ENCODE peak calls at places on chromosomes 16 and 17, in seven cellular contexts. R is CD8-positive, alpha-beta memory T cell; W is CD8-positive, alpha-beta T cell; N is fibroblast of lung; A is dorsolateral prefrontal cortex; D is aorta; Y is esophagus squamous epithelium. U is an unnamed sample.

GRCh38 chr16:77794586-77794985 is 6.2 kb downstream of the VAT1L start:
- DNase-seq in R (no peak), N (peak; percentile 90), A (no peak), Y (no peak), W (no peak), D (no peak), U (no peak)

GRCh38 chr16:88298166-88298881 is 84.4 kb upstream of the ZNF469 start:
- DNase-seq in A (peak; percentile 11), N (peak; percentile 65), D (peak; percentile 90), W (no peak), Y (no peak), R (no peak), U (peak; percentile 87)

GRCh38 chr16:84360170-84360569 is 8.2 kb upstream of the ATP2C2 start:
- DNase-seq in A (no peak), R (no peak), D (no peak), N (peak; percentile 60), Y (no peak), W (peak; percentile 72), U (no peak)

GRCh38 chr16:86375370-86375769 is 135.0 kb upstream of the FOXF1 start:
- DNase-seq in A (no peak), D (no peak), R (no peak), W (no peak), Y (no peak), N (peak; percentile 94), U (no peak)

GRCh38 chr17:55783684-55784245 is 32.9 kb downstream of the PCTP start:
- DNase-seq in Y (no peak), R (no peak), D (peak; percentile 80), A (no peak), N (no peak), W (no peak), U (peak; percentile 83)

GRCh38 chr16:74455619-74456289 is 34.5 kb upstream of the CLEC18B start:
- DNase-seq in D (no peak), N (peak; percentile 90), W (no peak), A (peak; percentile 13), R (no peak), Y (no peak), U (no peak)

GRCh38 chr17:61414936-61415251 is 15.3 kb downstream of the TBX2 start:
- DNase-seq in Y (no peak), W (no peak), A (no peak), D (peak; percentile 68), N (no peak), R (no peak), U (no peak)

GRCh38 chr16:29665294-29666077 is 2.4 kb downstream of the SPN start:
- DNase-seq in Y (no peak), D (no peak), W (peak; percentile 45), R (peak; percentile 42), A (no peak), N (no peak), U (no peak)

GRCh38 chr16:24255446-24256352 is at the start of gene CACNG3:
- DNase-seq in N (peak; percentile 46), A (peak; percentile 77), Y (no peak), W (peak; percentile 67), D (peak; percentile 76), R (peak; percentile 30), U (no peak)

GRCh38 chr17:52476638-52477313 is 318.3 kb upstream of the CA10 start:
- DNase-seq in W (no peak), N (no peak), R (no peak), D (no peak), A (no peak), Y (no peak), U (no peak)

GRCh38 chr16:51763072-51763658 is 612.1 kb upstream of the SALL1 start:
- DNase-seq in N (no peak), W (no peak), A (no peak), Y (no peak), D (no peak), R (no peak), U (no peak)

GRCh38 chr17:489758-490329 is 137.2 kb upstream of the RPH3AL start:
- DNase-seq in W (peak; percentile 78), N (peak; percentile 55), Y (no peak), D (peak; percentile 76), A (no peak), R (peak; percentile 56), U (no peak)

GRCh38 chr17:65183736-65184135 is 46.6 kb downstream of the RGS9 start:
- DNase-seq in N (peak; percentile 68), Y (no peak), D (no peak), R (no peak), W (no peak), A (no peak), U (no peak)

GRCh38 chr17:65181237-65182061 is 44.3 kb downstream of the RGS9 start:
- DNase-seq in R (no peak), A (no peak), W (no peak), N (peak; percentile 31), D (no peak), Y (no peak), U (no peak)

GRCh38 chr17:65185060-65185459 is 47.9 kb downstream of the RGS9 start:
- DNase-seq in D (no peak), A (no peak), W (no peak), N (no peak), Y (no peak), R (no peak), U (no peak)

GRCh38 chr17:65184235-65184959 is 47.2 kb downstream of the RGS9 start:
- DNase-seq in Y (no peak), A (no peak), D (no peak), W (no peak), R (no peak), N (no peak), U (no peak)

GRCh38 chr17:65182233-65182632 is 45.1 kb downstream of the RGS9 start:
- DNase-seq in W (no peak), Y (no peak), N (no peak), D (no peak), R (no peak), A (no peak), U (no peak)
- H3K4me3 ChIP-seq in W (no peak overlapping the region), Y (no peak overlapping the region), N (no peak overlapping the region), D (no peak overlapping the region), R (no peak overlapping the region), A (no peak overlapping the region), U (no peak overlapping the region)

GRCh38 chr17:48187867-48188608 is 80.5 kb downstream of the SNX11 start:
- DNase-seq in W (no peak), R (no peak), D (no peak), N (no peak), Y (no peak), A (no peak), U (no peak)
- H3K27ac ChIP-seq in W (no peak overlapping the region), R (no peak overlapping the region), D (no peak overlapping the region), N (no peak overlapping the region), Y (no peak overlapping the region), A (no peak overlapping the region), U (no peak overlapping the region)

GRCh38 chr17:69267219-69267618 is 38.6 kb upstream of the ABCA10 start:
- DNase-seq in R (no peak), Y (no peak), D (no peak), A (no peak), W (no peak), N (no peak), U (no peak)

GRCh38 chr17:69265873-69266272 is 37.2 kb upstream of the ABCA10 start:
- DNase-seq in W (no peak), Y (no peak), N (no peak), A (no peak), D (no peak), R (no peak), U (no peak)

GRCh38 chr17:69268442-69269068 is 39.9 kb upstream of the ABCA10 start:
- DNase-seq in A (no peak), D (no peak), R (no peak), N (peak; percentile 1), Y (no peak), W (no peak), U (no peak)

GRCh38 chr17:69269174-69269998 is 40.8 kb upstream of the ABCA10 start:
- DNase-seq in D (no peak), W (no peak), R (no peak), A (no peak), N (peak; percentile 62), Y (no peak), U (no peak)
- H3K4me3 ChIP-seq in D (no peak overlapping the region), W (no peak overlapping the region), R (no peak overlapping the region), A (no peak overlapping the region), N (no peak overlapping the region), Y (no peak overlapping the region), U (no peak overlapping the region)

GRCh38 chr17:81065500-81065899 is 30.5 kb downstream of the BAIAP2 start:
- DNase-seq in Y (no peak), A (no peak), W (no peak), N (no peak), R (no peak), D (no peak), U (no peak)
- H3K27ac ChIP-seq in Y (peak overlapping the region; percentile 93), A (peak overlapping the region; percentile 5), W (no peak overlapping the region), N (no peak overlapping the region), R (no peak overlapping the region), D (no peak overlapping the region), U (no peak overlapping the region)

GRCh38 chr16:27109666-27110523 is 43.2 kb downstream of the C16orf82 start:
- DNase-seq in D (peak; percentile 92), A (peak; percentile 28), W (peak; percentile 64), Y (no peak), R (peak; percentile 64), N (peak; percentile 49), U (peak; percentile 76)

GRCh38 chr16:27112093-27112811 is 45.5 kb downstream of the C16orf82 start:
- DNase-seq in R (no peak), A (no peak), Y (no peak), D (no peak), W (no peak), N (no peak), U (peak; percentile 40)

GRCh38 chr16:27108826-27109665 is 42.3 kb downstream of the C16orf82 start:
- DNase-seq in A (no peak), Y (no peak), R (no peak), N (no peak), D (no peak), W (no peak), U (peak; percentile 46)

GRCh38 chr16:27111486-27111885 is 44.8 kb downstream of the C16orf82 start:
- DNase-seq in Y (no peak), R (no peak), D (no peak), W (no peak), A (no peak), N (no peak), U (peak; percentile 43)

GRCh38 chr16:27110524-27110896 is 43.8 kb downstream of the C16orf82 start:
- DNase-seq in D (no peak), N (no peak), W (no peak), Y (no peak), R (no peak), A (no peak), U (no peak)
- H3K4me3 ChIP-seq in D (no peak overlapping the region), N (peak overlapping the region; percentile 58), W (no peak overlapping the region), Y (no peak overlapping the region), R (no peak overlapping the region), A (no peak overlapping the region), U (peak overlapping the region; percentile 61)

DNA sequence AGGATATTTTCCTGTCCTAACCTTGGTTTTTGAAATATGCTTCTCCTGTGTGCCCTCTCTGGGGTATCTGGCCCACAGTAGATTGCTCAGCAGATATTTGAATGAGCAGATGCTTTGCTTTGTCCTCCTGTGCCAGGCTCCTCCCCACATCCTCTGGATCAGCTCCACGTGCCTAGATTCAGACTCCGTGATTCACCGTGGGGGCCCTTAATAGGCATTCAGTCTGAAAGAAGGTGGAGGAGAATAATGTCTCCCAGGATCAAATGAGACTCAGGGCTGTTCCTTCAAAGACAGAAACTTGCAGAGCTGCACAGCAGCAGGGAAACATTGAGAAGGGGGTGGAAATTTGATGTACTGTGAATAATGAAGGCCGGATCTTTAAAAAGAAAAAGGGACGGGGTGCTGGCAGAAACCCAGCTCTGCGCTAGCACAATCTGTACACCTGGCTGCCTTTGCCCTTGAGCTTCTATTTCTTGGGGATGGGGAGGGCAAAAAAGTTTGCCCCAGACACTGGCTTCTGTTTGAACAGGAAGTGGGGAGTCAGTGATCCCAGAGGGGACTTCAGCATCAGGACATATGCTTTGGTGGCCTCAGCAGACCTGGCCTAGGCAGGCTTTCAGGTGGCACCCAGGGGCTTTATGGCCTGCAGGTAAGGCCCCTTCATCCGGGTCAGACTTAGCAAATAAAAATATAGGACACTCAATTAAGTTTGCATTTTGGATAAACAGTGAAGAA is 15.9 kb upstream of the SLC12A3 start:
- DNase-seq in W (no peak), A (peak; percentile 34), N (peak; percentile 89), Y (no peak), R (no peak), D (peak; percentile 74), U (no peak)
- H3K27ac ChIP-seq in W (no peak overlapping the region), A (peak overlapping the region; percentile 43), N (no peak overlapping the region), Y (no peak overlapping the region), R (no peak overlapping the region), D (no peak overlapping the region), U (no peak overlapping the region)

U was measured in coronary artery.